ENCODE peak calls at places on chromosomes 2 and 18, in six cellular contexts. One of them, this sample, is unnamed.

GRCh38 chr2:218839893-218840292 is 8.3 kb upstream of the PRKAG3 start:
- DNase-seq in H1: no peak
- DNase-seq in HCT116: no peak
- DNase-seq in HepG2: no peak
- DNase-seq in K562: no peak
- DNase-seq in GM12878: no peak
- DNase-seq in this sample: no peak

GRCh38 chr2:173963323-173963816 is 1.8 kb downstream of the SP3 start:
- DNase-seq in H1: no peak
- DNase-seq in HCT116: no peak
- DNase-seq in HepG2: peak; percentile 71
- DNase-seq in K562: no peak
- DNase-seq in GM12878: no peak
- DNase-seq in this sample: no peak

GRCh38 chr2:73176205-73176880 is 26.0 kb upstream of the NOTO start:
- DNase-seq in H1: no peak
- DNase-seq in HCT116: no peak
- DNase-seq in HepG2: peak; percentile 47
- DNase-seq in K562: peak; percentile 29
- DNase-seq in GM12878: no peak
- DNase-seq in this sample: peak; percentile 22

GRCh38 chr2:119197125-119197403 is 26.6 kb upstream of the STEAP3 start:
- DNase-seq in H1: no peak
- DNase-seq in HCT116: no peak
- DNase-seq in HepG2: peak; percentile 27
- DNase-seq in K562: no peak
- DNase-seq in GM12878: no peak
- DNase-seq in this sample: no peak

GRCh38 chr2:119943058-119943457 is 69.8 kb upstream of the EPB41L5 start:
- DNase-seq in H1: no peak
- DNase-seq in HCT116: no peak
- DNase-seq in HepG2: no peak
- DNase-seq in K562: no peak
- DNase-seq in GM12878: no peak
- DNase-seq in this sample: no peak

GRCh38 chr2:237833546-237833945 is 25.9 kb upstream of the RAMP1 start:
- DNase-seq in H1: no peak
- DNase-seq in HCT116: no peak
- DNase-seq in HepG2: no peak
- DNase-seq in K562: no peak
- DNase-seq in GM12878: no peak
- DNase-seq in this sample: no peak

GRCh38 chr2:11753886-11754704 is 7.7 kb downstream of the LPIN1 start:
- DNase-seq in H1: no peak
- DNase-seq in HCT116: no peak
- DNase-seq in HepG2: no peak
- DNase-seq in K562: no peak
- DNase-seq in GM12878: peak; percentile 48
- DNase-seq in this sample: no peak

GRCh38 chr2:206611191-206611590 is 31.1 kb upstream of the FAM237A start:
- DNase-seq in H1: no peak
- DNase-seq in HCT116: no peak
- DNase-seq in HepG2: no peak
- DNase-seq in K562: no peak
- DNase-seq in GM12878: no peak
- DNase-seq in this sample: no peak

GRCh38 chr2:127106457-127106997 is 427 bp downstream of the BIN1 start:
- DNase-seq in H1: no peak
- DNase-seq in HCT116: no peak
- DNase-seq in HepG2: no peak
- DNase-seq in K562: no peak
- DNase-seq in GM12878: no peak
- DNase-seq in this sample: peak; percentile 51

GRCh38 chr2:205659922-205660321 is 22.4 kb upstream of the NRP2 start:
- DNase-seq in H1: no peak
- DNase-seq in HCT116: no peak
- DNase-seq in HepG2: no peak
- DNase-seq in K562: no peak
- DNase-seq in GM12878: no peak
- DNase-seq in this sample: no peak

GRCh38 chr2:85369500-85369899 is 14.9 kb downstream of the ELMOD3 start:
- DNase-seq in H1: no peak
- DNase-seq in HCT116: no peak
- DNase-seq in HepG2: no peak
- DNase-seq in K562: no peak
- DNase-seq in GM12878: no peak
- DNase-seq in this sample: no peak

GRCh38 chr2:188969236-188970032 is 4.7 kb upstream of the COL3A1 start:
- DNase-seq in H1: no peak
- DNase-seq in HCT116: no peak
- DNase-seq in HepG2: no peak
- DNase-seq in K562: no peak
- DNase-seq in GM12878: no peak
- DNase-seq in this sample: no peak

GRCh38 chr18:49563130-49563540 is 1.3 kb downstream of the LIPG start:
- DNase-seq in H1: no peak
- DNase-seq in HCT116: peak; percentile 33
- DNase-seq in HepG2: no peak
- DNase-seq in K562: no peak
- DNase-seq in GM12878: no peak
- DNase-seq in this sample: no peak

GRCh38 chr2:25340340-25340886 is 1.3 kb downstream of the DNMT3A start:
- DNase-seq in H1: no peak
- DNase-seq in HCT116: no peak
- DNase-seq in HepG2: no peak
- DNase-seq in K562: peak; percentile 64
- DNase-seq in GM12878: no peak
- DNase-seq in this sample: no peak

GRCh38 chr2:37388074-37388473 is 43.6 kb downstream of the QPCT start:
- DNase-seq in H1: no peak
- DNase-seq in HCT116: no peak
- DNase-seq in HepG2: no peak
- DNase-seq in K562: no peak
- DNase-seq in GM12878: no peak
- DNase-seq in this sample: no peak

GRCh38 chr18:37261988-37262387 is 303.6 kb downstream of the CELF4 start:
- DNase-seq in H1: no peak
- DNase-seq in HCT116: no peak
- DNase-seq in HepG2: no peak
- DNase-seq in K562: no peak
- DNase-seq in GM12878: no peak
- DNase-seq in this sample: no peak

GRCh38 chr2:132544045-132544630 is 125.9 kb downstream of the LYPD1 start:
- DNase-seq in H1: no peak
- DNase-seq in HCT116: no peak
- DNase-seq in HepG2: no peak
- DNase-seq in K562: no peak
- DNase-seq in GM12878: no peak
- DNase-seq in this sample: no peak

GRCh38 chr2:132670961-132671781 is 1.2 kb upstream of the LYPD1 start:
- DNase-seq in H1: no peak
- DNase-seq in HCT116: peak; percentile 27
- DNase-seq in HepG2: no peak
- DNase-seq in K562: no peak
- DNase-seq in GM12878: no peak
- DNase-seq in this sample: peak; percentile 52

GRCh38 chr18:23618862-23619387 is 32.6 kb upstream of the NPC1 start:
- DNase-seq in H1: peak; percentile 82
- DNase-seq in HCT116: no peak
- DNase-seq in HepG2: peak; percentile 65
- DNase-seq in K562: no peak
- DNase-seq in GM12878: peak; percentile 27
- DNase-seq in this sample: peak; percentile 70

GRCh38 chr18:62848946-62849345 is 133.6 kb downstream of the PHLPP1 start:
- DNase-seq in H1: no peak
- DNase-seq in HCT116: no peak
- DNase-seq in HepG2: no peak
- DNase-seq in K562: no peak
- DNase-seq in GM12878: no peak
- DNase-seq in this sample: no peak

GRCh38 chr2:128602699-128603101 is 284.0 kb upstream of the HS6ST1 start:
- DNase-seq in H1: no peak
- DNase-seq in HCT116: no peak
- DNase-seq in HepG2: no peak
- DNase-seq in K562: no peak
- DNase-seq in GM12878: no peak
- DNase-seq in this sample: no peak

GRCh38 chr18:37405229-37405628 is 160.4 kb downstream of the CELF4 start:
- DNase-seq in H1: no peak
- DNase-seq in HCT116: no peak
- DNase-seq in HepG2: no peak
- DNase-seq in K562: no peak
- DNase-seq in GM12878: no peak
- DNase-seq in this sample: no peak

GRCh38 chr2:70960833-70961647 is 17.4 kb upstream of the ANKRD53 start:
- DNase-seq in H1: no peak
- DNase-seq in HCT116: no peak
- DNase-seq in HepG2: no peak
- DNase-seq in K562: peak; percentile 37
- DNase-seq in GM12878: no peak
- DNase-seq in this sample: no peak

GRCh38 chr2:72112981-72113846 is 34.4 kb downstream of the CYP26B1 start:
- DNase-seq in H1: no peak
- DNase-seq in HCT116: no peak
- DNase-seq in HepG2: no peak
- DNase-seq in K562: no peak
- DNase-seq in GM12878: no peak
- DNase-seq in this sample: no peak

GRCh38 chr18:457120-457519 is 43.4 kb downstream of the COLEC12 start:
- DNase-seq in H1: no peak
- DNase-seq in HCT116: no peak
- DNase-seq in HepG2: no peak
- DNase-seq in K562: no peak
- DNase-seq in GM12878: no peak
- DNase-seq in this sample: no peak

GRCh38 chr2:220482751-220483150 is 855.3 kb downstream of the SLC4A3 start:
- DNase-seq in H1: no peak
- DNase-seq in HCT116: no peak
- DNase-seq in HepG2: no peak
- DNase-seq in K562: no peak
- DNase-seq in GM12878: no peak
- DNase-seq in this sample: no peak

GRCh38 chr2:26619096-26619495 is 22.1 kb downstream of the CIB4 start:
- DNase-seq in H1: no peak
- DNase-seq in HCT116: no peak
- DNase-seq in HepG2: no peak
- DNase-seq in K562: no peak
- DNase-seq in GM12878: no peak
- DNase-seq in this sample: no peak

GRCh38 chr2:1874950-1875349 is 130.6 kb upstream of the PXDN start:
- DNase-seq in H1: no peak
- DNase-seq in HCT116: no peak
- DNase-seq in HepG2: no peak
- DNase-seq in K562: no peak
- DNase-seq in GM12878: no peak
- DNase-seq in this sample: no peak
- TF ChIP-seq ATF3 in H1: no peak
- TF ChIP-seq ATF3 in HCT116: no peak
- TF ChIP-seq ATF3 in HepG2: no peak
- TF ChIP-seq ATF3 in K562: no peak
- TF ChIP-seq ATF3 in GM12878: no peak
- TF ChIP-seq ATF3 in this sample: no peak

GRCh38 chr2:240507778-240508251 is 50.0 kb downstream of the ANKMY1 start:
- DNase-seq in H1: no peak
- DNase-seq in HCT116: no peak
- DNase-seq in HepG2: no peak
- DNase-seq in K562: no peak
- DNase-seq in GM12878: no peak
- DNase-seq in this sample: no peak
- TF ChIP-seq ATF3 in H1: no peak
- TF ChIP-seq ATF3 in HCT116: no peak
- TF ChIP-seq ATF3 in HepG2: no peak
- TF ChIP-seq ATF3 in K562: no peak
- TF ChIP-seq ATF3 in GM12878: no peak
- TF ChIP-seq ATF3 in this sample: no peak

GRCh38 chr18:12044591-12044990 is 49.1 kb upstream of the ANKRD62 start:
- DNase-seq in H1: no peak
- DNase-seq in HCT116: no peak
- DNase-seq in HepG2: no peak
- DNase-seq in K562: no peak
- DNase-seq in GM12878: no peak
- DNase-seq in this sample: no peak

GRCh38 chr18:12038661-12039417 is 54.8 kb upstream of the ANKRD62 start:
- DNase-seq in H1: peak; percentile 50
- DNase-seq in HCT116: peak; percentile 78
- DNase-seq in HepG2: peak; percentile 68
- DNase-seq in K562: peak; percentile 84
- DNase-seq in GM12878: no peak
- DNase-seq in this sample: peak; percentile 90

GRCh38 chr18:12038082-12038660 is 55.5 kb upstream of the ANKRD62 start:
- DNase-seq in H1: no peak
- DNase-seq in HCT116: no peak
- DNase-seq in HepG2: no peak
- DNase-seq in K562: no peak
- DNase-seq in GM12878: no peak
- DNase-seq in this sample: peak; percentile 38

GRCh38 chr18:12043811-12044210 is 49.8 kb upstream of the ANKRD62 start:
- DNase-seq in H1: no peak
- DNase-seq in HCT116: no peak
- DNase-seq in HepG2: no peak
- DNase-seq in K562: no peak
- DNase-seq in GM12878: no peak
- DNase-seq in this sample: no peak

GRCh38 chr18:12041561-12041960 is 52.1 kb upstream of the ANKRD62 start:
- DNase-seq in H1: no peak
- DNase-seq in HCT116: no peak
- DNase-seq in HepG2: no peak
- DNase-seq in K562: no peak
- DNase-seq in GM12878: no peak
- DNase-seq in this sample: no peak
- TF ChIP-seq ATF3 in H1: no peak
- TF ChIP-seq ATF3 in HCT116: no peak
- TF ChIP-seq ATF3 in HepG2: no peak
- TF ChIP-seq ATF3 in K562: no peak
- TF ChIP-seq ATF3 in GM12878: no peak
- TF ChIP-seq ATF3 in this sample: no peak

GRCh38 chr2:168118733-168119518 is 128.5 kb downstream of the STK39 start:
- DNase-seq in H1: no peak
- DNase-seq in HCT116: peak; percentile 21
- DNase-seq in HepG2: peak; percentile 71
- DNase-seq in K562: peak; percentile 36
- DNase-seq in GM12878: no peak
- DNase-seq in this sample: no peak
- TF ChIP-seq ATF3 in H1: no peak
- TF ChIP-seq ATF3 in HCT116: no peak
- TF ChIP-seq ATF3 in HepG2: no peak
- TF ChIP-seq ATF3 in K562: no peak
- TF ChIP-seq ATF3 in GM12878: no peak
- TF ChIP-seq ATF3 in this sample: no peak

GRCh38 chr2:171154348-171154747 is 6.3 kb downstream of the TLK1 start:
- DNase-seq in H1: no peak
- DNase-seq in HCT116: no peak
- DNase-seq in HepG2: no peak
- DNase-seq in K562: no peak
- DNase-seq in GM12878: no peak
- DNase-seq in this sample: no peak
- TF ChIP-seq ATF3 in H1: no peak
- TF ChIP-seq ATF3 in HCT116: no peak
- TF ChIP-seq ATF3 in HepG2: no peak
- TF ChIP-seq ATF3 in K562: no peak
- TF ChIP-seq ATF3 in GM12878: no peak
- TF ChIP-seq ATF3 in this sample: no peak

GRCh38 chr18:56322403-56322802 is 316.0 kb downstream of the TXNL1 start:
- DNase-seq in H1: no peak
- DNase-seq in HCT116: no peak
- DNase-seq in HepG2: no peak
- DNase-seq in K562: no peak
- DNase-seq in GM12878: no peak
- DNase-seq in this sample: no peak
- TF ChIP-seq ATF3 in H1: no peak
- TF ChIP-seq ATF3 in HCT116: no peak
- TF ChIP-seq ATF3 in HepG2: no peak
- TF ChIP-seq ATF3 in K562: no peak
- TF ChIP-seq ATF3 in GM12878: no peak
- TF ChIP-seq ATF3 in this sample: no peak